ENCODE peak calls at places on chromosomes 13 and 19, in ten cellular contexts. F is bronchial epithelial cell, E is OCI-LY7, U is pancreas, J is endodermal cell, K is cardiac fibroblast, Z is fibroblast of pulmonary artery, A is osteoblast, M is suprapubic skin, Y is psoas muscle. X is an unnamed sample.

GRCh38 chr19:46935066-46935663 is 74.4 kb downstream of the ARHGAP35 start:
- DNase-seq in F (peak), E (peak), U (no peak), J (no peak), K (no peak), Z (no peak), A (no peak), M (no peak), Y (no peak), X (no peak)

GRCh38 chr19:1365964-1366695 is 17.6 kb upstream of the NDUFS7 start:
- DNase-seq in F (no peak), E (no peak), U (no peak), J (no peak), K (no peak), Z (no peak), A (peak), M (no peak), Y (no peak), X (no peak)

GRCh38 chr13:21742041-21742440 is 71.2 kb downstream of the FGF9 start:
- DNase-seq in F (no peak), E (no peak), U (no peak), J (no peak), K (no peak), Z (no peak), A (no peak), M (no peak), Y (no peak), X (no peak)

GRCh38 chr13:23928985-23929384 is 31.7 kb upstream of the C1QTNF9B start:
- DNase-seq in F (peak), E (no peak), U (no peak), J (no peak), K (peak), Z (peak), A (peak), M (no peak), Y (no peak), X (peak)

GRCh38 chr13:24251525-24251924 is 57.9 kb upstream of the C1QTNF9 start:
- DNase-seq in F (no peak), E (no peak), U (no peak), J (no peak), K (no peak), Z (no peak), A (no peak), M (no peak), Y (no peak), X (no peak)

GRCh38 chr19:6215701-6216235 is 64.0 kb downstream of the MLLT1 start:
- DNase-seq in F (no peak), E (no peak), U (no peak), J (no peak), K (no peak), Z (no peak), A (peak), M (no peak), Y (no peak), X (no peak)

GRCh38 chr13:51614350-51614786 is 30.1 kb downstream of the WDFY2 start:
- DNase-seq in F (no peak), E (peak), U (no peak), J (no peak), K (no peak), Z (no peak), A (no peak), M (no peak), Y (peak), X (peak)

GRCh38 chr19:51129716-51130115 is 5.0 kb downstream of the SIGLEC9 start:
- DNase-seq in F (no peak), E (no peak), U (no peak), J (no peak), K (no peak), Z (no peak), A (no peak), M (peak), Y (no peak), X (no peak)

GRCh38 chr19:18430417-18431144 is 7.4 kb downstream of the ISYNA1 start:
- DNase-seq in F (no peak), E (no peak), U (peak), J (no peak), K (no peak), Z (no peak), A (no peak), M (no peak), Y (no peak), X (no peak)

GRCh38 chr19:12786149-12786870 is 5.0 kb upstream of the JUNB start:
- DNase-seq in F (no peak), E (no peak), U (peak), J (peak), K (no peak), Z (no peak), A (peak), M (no peak), Y (peak), X (no peak)

GRCh38 chr19:7191946-7192691 is 102.1 kb downstream of the INSR start:
- DNase-seq in F (no peak), E (no peak), U (no peak), J (no peak), K (no peak), Z (no peak), A (peak), M (no peak), Y (no peak), X (peak)

GRCh38 chr13:54513254-54513653 is 1484.6 kb downstream of the OLFM4 start:
- DNase-seq in F (no peak), E (no peak), U (no peak), J (no peak), K (no peak), Z (no peak), A (no peak), M (no peak), Y (no peak), X (no peak)

GRCh38 chr13:44244288-44244687 is 129.3 kb upstream of the SERP2 start:
- DNase-seq in F (no peak), E (no peak), U (no peak), J (no peak), K (peak), Z (peak), A (no peak), M (no peak), Y (no peak), X (peak)

GRCh38 chr19:17001603-17002183 is 24.9 kb downstream of the CPAMD8 start:
- DNase-seq in F (no peak), E (no peak), U (no peak), J (peak), K (no peak), Z (no peak), A (no peak), M (no peak), Y (no peak), X (no peak)

GRCh38 chr13:114146173-114146572 is 13.8 kb upstream of the RASA3 start:
- DNase-seq in F (no peak), E (no peak), U (no peak), J (no peak), K (no peak), Z (no peak), A (no peak), M (no peak), Y (no peak), X (no peak)

GRCh38 chr13:21544515-21544914 is 59.5 kb downstream of the MICU2 start:
- DNase-seq in F (no peak), E (no peak), U (no peak), J (no peak), K (no peak), Z (no peak), A (no peak), M (no peak), Y (no peak), X (no peak)

GRCh38 chr13:66723606-66724005 is 506.5 kb downstream of the PCDH9 start:
- DNase-seq in F (no peak), E (no peak), U (no peak), J (no peak), K (no peak), Z (no peak), A (no peak), M (no peak), Y (no peak), X (no peak)

GRCh38 chr13:48125794-48126228 is 30.9 kb upstream of the MED4 start:
- DNase-seq in F (no peak), E (no peak), U (no peak), J (no peak), K (peak), Z (peak), A (peak), M (no peak), Y (no peak), X (peak)

GRCh38 chr13:93476175-93476574 is 249.6 kb downstream of the GPC6 start:
- DNase-seq in F (peak), E (no peak), U (no peak), J (no peak), K (peak), Z (peak), A (peak), M (no peak), Y (no peak), X (peak)

GRCh38 chr19:35903550-35904179 is 1.3 kb downstream of the HCST start:
- DNase-seq in F (peak), E (peak), U (no peak), J (peak), K (peak), Z (peak), A (peak), M (peak), Y (peak), X (peak)

GRCh38 chr13:77338961-77339401 is 12.1 kb upstream of the MYCBP2 start:
- DNase-seq in F (peak), E (peak), U (no peak), J (no peak), K (no peak), Z (no peak), A (no peak), M (no peak), Y (no peak), X (no peak)

GRCh38 chr13:105353654-105354053 is 1181.8 kb downstream of the EFNB2 start:
- DNase-seq in F (no peak), E (no peak), U (no peak), J (no peak), K (no peak), Z (no peak), A (no peak), M (no peak), Y (no peak), X (no peak)

GRCh38 chr13:30690282-30691188 is 44.8 kb upstream of the ALOX5AP start:
- DNase-seq in F (peak), E (peak), U (no peak), J (no peak), K (peak), Z (peak), A (peak), M (peak), Y (peak), X (peak)

GRCh38 chr13:83150616-83151307 is 731.5 kb downstream of the SLITRK1 start:
- DNase-seq in F (no peak), E (no peak), U (no peak), J (no peak), K (peak), Z (no peak), A (no peak), M (no peak), Y (no peak), X (no peak)

GRCh38 chr13:113742445-113743120 is 16.4 kb upstream of the TMEM255B start:
- DNase-seq in F (peak), E (no peak), U (no peak), J (no peak), K (no peak), Z (no peak), A (no peak), M (no peak), Y (no peak), X (no peak)

GRCh38 chr19:30419581-30420180 is 47.5 kb downstream of the ZNF536 start:
- DNase-seq in F (no peak), E (no peak), U (no peak), J (peak), K (no peak), Z (no peak), A (no peak), M (no peak), Y (no peak), X (no peak)

GRCh38 chr13:49113526-49114286 is 106.4 kb upstream of the MLNR start:
- DNase-seq in F (peak), E (no peak), U (no peak), J (no peak), K (peak), Z (peak), A (no peak), M (no peak), Y (no peak), X (peak)

GRCh38 chr19:19120308-19121156 is 17.7 kb downstream of the TMEM161A start:
- DNase-seq in F (peak), E (peak), U (no peak), J (peak), K (peak), Z (peak), A (peak), M (no peak), Y (peak), X (peak)

GRCh38 chr13:46345866-46346265 is 41.2 kb downstream of the RUBCNL start:
- DNase-seq in F (no peak), E (no peak), U (peak), J (no peak), K (no peak), Z (no peak), A (no peak), M (no peak), Y (no peak), X (no peak)

GRCh38 chr13:97108535-97108910 is 113.6 kb upstream of the MBNL2 start:
- DNase-seq in F (no peak), E (no peak), U (no peak), J (no peak), K (peak), Z (peak), A (no peak), M (no peak), Y (no peak), X (no peak)

GRCh38 chr13:46684287-46685001 is 112.5 kb downstream of the ESD start:
- DNase-seq in F (no peak), E (no peak), U (no peak), J (peak), K (peak), Z (peak), A (no peak), M (no peak), Y (no peak), X (peak)

GRCh38 chr13:111323950-111324651 is 3.7 kb downstream of the TEX29 start:
- DNase-seq in F (no peak), E (no peak), U (no peak), J (peak), K (no peak), Z (no peak), A (no peak), M (no peak), Y (no peak), X (no peak)

GRCh38 chr13:100648354-100648753 is 26.2 kb downstream of the TMTC4 start:
- DNase-seq in F (no peak), E (no peak), U (no peak), J (no peak), K (no peak), Z (peak), A (no peak), M (no peak), Y (no peak), X (no peak)

GRCh38 chr13:100644328-100644727 is 30.3 kb downstream of the TMTC4 start:
- DNase-seq in F (no peak), E (no peak), U (no peak), J (no peak), K (no peak), Z (peak), A (no peak), M (no peak), Y (no peak), X (peak)

GRCh38 chr13:100645382-100645781 is 29.2 kb downstream of the TMTC4 start:
- DNase-seq in F (no peak), E (no peak), U (no peak), J (no peak), K (no peak), Z (no peak), A (no peak), M (no peak), Y (no peak), X (no peak)

GRCh38 chr13:100646871-100647270 is 27.7 kb downstream of the TMTC4 start:
- DNase-seq in F (no peak), E (no peak), U (no peak), J (no peak), K (no peak), Z (no peak), A (no peak), M (no peak), Y (no peak), X (no peak)

GRCh38 chr13:100646030-100646673 is 28.4 kb downstream of the TMTC4 start:
- DNase-seq in F (peak), E (no peak), U (no peak), J (peak), K (peak), Z (peak), A (peak), M (no peak), Y (no peak), X (peak)
- TF ChIP-seq CTCF in F (peak), E (peak), U (peak), J (peak), K (peak), Z (peak), A (peak), M (peak), Y (no peak), X (peak)

DNA sequence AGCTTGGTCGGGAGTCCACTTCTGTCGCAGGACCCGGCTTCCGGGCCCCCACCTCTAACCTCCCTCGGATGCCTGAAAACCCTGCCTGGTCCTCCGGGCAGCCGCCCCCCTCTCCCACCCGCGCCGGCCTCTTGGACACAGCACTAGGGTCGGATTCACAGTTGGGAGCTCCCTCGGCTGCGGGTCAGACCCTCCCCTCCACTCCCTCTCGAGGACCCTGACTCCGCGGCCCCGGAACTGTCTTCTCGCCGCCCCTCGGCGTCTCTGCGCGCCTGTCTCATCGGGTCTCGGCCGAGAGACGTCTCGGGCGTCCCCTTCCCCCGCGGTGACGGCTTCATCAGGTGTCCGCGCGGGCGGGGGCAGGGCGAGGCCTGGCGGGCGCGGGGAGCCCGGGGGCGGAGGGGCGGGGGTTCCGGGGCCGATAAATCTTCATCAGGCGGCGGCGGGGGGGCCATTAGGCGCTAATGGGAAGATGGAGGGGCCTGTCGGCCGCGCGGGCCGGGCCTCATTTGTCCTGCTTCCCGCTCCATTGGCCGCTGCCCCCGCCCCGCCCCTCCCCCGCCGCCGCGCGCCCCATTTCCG is 11.7 kb upstream of the ERFL start:
- DNase-seq in F (no peak), E (peak), U (no peak), J (peak), K (no peak), Z (no peak), A (peak), M (no peak), Y (no peak), X (peak)
- H3K4me3 ChIP-seq in F (peak), E (peak), U (no peak), J (no peak), K (peak), Z (peak), A (peak), M (peak), Y (peak), X (peak)

GRCh38 chr13:112616586-112617381 is 28.8 kb upstream of the TUBGCP3 start:
- DNase-seq in F (peak), E (peak), U (no peak), J (peak), K (peak), Z (peak), A (no peak), M (no peak), Y (no peak), X (peak)
- TF ChIP-seq CTCF in F (peak), E (peak), U (peak), J (peak), K (peak), Z (peak), A (peak), M (peak), Y (peak), X (peak)

DNA sequence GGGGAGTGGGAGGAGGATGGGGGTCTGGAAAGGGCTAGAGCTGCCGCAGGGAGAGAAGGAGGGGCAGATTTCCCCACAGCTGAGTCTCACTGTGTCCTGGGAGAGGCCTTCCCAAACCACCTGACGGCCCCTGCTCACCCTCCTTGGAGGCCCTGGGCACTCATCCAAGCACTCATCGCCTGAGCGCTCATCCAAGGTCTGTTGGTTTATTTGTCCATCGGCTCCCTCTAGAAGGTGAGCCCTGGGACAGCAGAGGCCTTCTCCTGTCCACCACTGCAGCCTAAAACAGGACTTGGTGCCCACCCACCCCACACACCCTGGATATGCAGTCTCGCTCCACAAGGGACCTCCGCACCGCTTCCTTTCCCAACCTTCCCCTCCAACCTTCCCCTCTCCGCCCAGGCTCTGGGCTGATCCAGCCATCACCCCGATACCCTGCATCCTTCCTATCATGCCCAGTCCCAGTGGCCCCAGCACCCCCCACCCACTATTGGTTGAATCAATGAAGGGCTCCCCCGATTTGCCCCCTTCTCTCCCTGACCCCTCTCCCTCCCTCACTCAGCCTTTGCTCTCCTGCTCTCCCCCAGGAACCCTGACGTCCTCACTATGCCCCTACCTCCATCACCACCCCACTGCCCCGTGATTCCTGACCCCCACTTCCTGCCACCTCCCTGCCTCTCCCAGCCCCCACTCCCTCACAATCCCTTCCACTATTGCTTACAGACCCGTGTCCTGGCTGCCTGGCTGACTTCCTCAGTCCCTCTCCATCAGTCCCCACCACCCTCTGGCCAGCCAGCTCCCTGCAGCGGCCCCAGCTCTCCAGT is 1.6 kb downstream of the UBXN6 start:
- DNase-seq in F (peak), E (no peak), U (peak), J (peak), K (peak), Z (peak), A (peak), M (no peak), Y (peak), X (peak)
- H3K4me3 ChIP-seq in F (peak), E (peak), U (peak), J (peak), K (peak), Z (peak), A (peak), M (peak), Y (peak), X (peak)

GRCh38 chr19:3010871-3011270 is 18.2 kb downstream of the TLE2 start:
- DNase-seq in F (no peak), E (no peak), U (no peak), J (no peak), K (no peak), Z (no peak), A (peak), M (no peak), Y (no peak), X (no peak)
- TF ChIP-seq CTCF in F (no peak), E (no peak), U (no peak), J (no peak), K (no peak), Z (no peak), A (no peak), M (no peak), Y (no peak), X (no peak)

DNA sequence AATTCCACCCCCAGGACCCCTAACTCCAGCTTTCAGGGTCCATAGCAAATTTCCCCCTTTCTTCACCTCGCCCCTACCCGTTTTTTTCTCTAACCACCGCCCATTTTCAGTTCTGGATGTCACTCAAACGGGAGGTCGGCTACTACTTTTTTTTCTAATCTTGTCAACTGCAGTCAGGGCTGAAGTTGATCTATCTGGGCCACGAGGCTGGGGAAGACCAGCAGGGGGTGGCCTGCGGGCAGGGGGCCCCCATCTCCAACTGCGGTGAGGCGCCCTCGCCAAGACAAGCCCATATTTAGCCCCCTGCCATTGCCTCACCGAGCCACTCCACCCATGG is 748 bp downstream of the LHFPL6 start:
- DNase-seq in F (no peak), E (peak), U (no peak), J (no peak), K (no peak), Z (no peak), A (no peak), M (no peak), Y (no peak), X (no peak)
- H3K4me3 ChIP-seq in F (peak), E (peak), U (peak), J (peak), K (peak), Z (peak), A (peak), M (peak), Y (peak), X (peak)